ENCODE peak calls at places on chromosomes 1 and 21, in six cellular contexts. P is NCI-H2029, V is IMR-90, S is sigmoid colon, F is NAMALWA, E is GM23338. Y is an unnamed sample.

GRCh38 chr1:20493839-20494608 is 8.0 kb upstream of the CAMK2N1 start:
- DNase-seq in P (peak), V (peak), S (peak), F (peak), E (peak), Y (peak)

GRCh38 chr1:179153217-179153616 is 71.3 kb downstream of the TOR3A start:
- DNase-seq in P (no peak), V (peak), S (no peak), F (no peak), E (no peak), Y (no peak)

GRCh38 chr1:156627313-156627880 is 8.2 kb downstream of the HAPLN2 start:
- DNase-seq in P (peak), V (peak), S (no peak), F (peak), E (peak), Y (peak)

GRCh38 chr1:212727386-212728181 is 27.9 kb upstream of the BATF3 start:
- DNase-seq in P (no peak), V (peak), S (no peak), F (no peak), E (no peak), Y (no peak)

GRCh38 chr1:86507935-86508582 is 38.8 kb upstream of the CLCA4 start:
- DNase-seq in P (peak), V (peak), S (peak), F (peak), E (peak), Y (no peak)

GRCh38 chr1:55542901-55543504 is 327.8 kb upstream of the USP24 start:
- DNase-seq in P (no peak), V (peak), S (no peak), F (no peak), E (no peak), Y (no peak)

GRCh38 chr1:3174487-3175247 is 105.7 kb downstream of the PRDM16 start:
- DNase-seq in P (no peak), V (no peak), S (peak), F (no peak), E (no peak), Y (no peak)

GRCh38 chr1:171110485-171111340 is 20.0 kb downstream of the FMO3 start:
- DNase-seq in P (no peak), V (peak), S (no peak), F (no peak), E (no peak), Y (no peak)

GRCh38 chr1:231584117-231584516 is 42.5 kb upstream of the DISC1 start:
- DNase-seq in P (no peak), V (peak), S (no peak), F (no peak), E (no peak), Y (no peak)

GRCh38 chr1:29520571-29521437 is 284.5 kb downstream of the PTPRU start:
- DNase-seq in P (no peak), V (no peak), S (peak), F (no peak), E (no peak), Y (no peak)

GRCh38 chr21:31108969-31109368 is 70.7 kb upstream of the KRTAP19-8 start:
- DNase-seq in P (no peak), V (peak), S (no peak), F (peak), E (peak), Y (no peak)

GRCh38 chr1:225834417-225835329 is 24.7 kb downstream of the EPHX1 start:
- DNase-seq in P (peak), V (peak), S (peak), F (no peak), E (no peak), Y (no peak)

GRCh38 chr21:42618713-42619112 is 34.7 kb upstream of the PDE9A start:
- DNase-seq in P (no peak), V (no peak), S (no peak), F (peak), E (no peak), Y (no peak)

Y was measured in T-helper 17 cell.